ENCODE peak calls at places on chromosomes 11 and 22, in six cellular contexts. One of them, this sample, is unnamed.

GRCh38 chr11:55967914-55968313 is 1.8 kb downstream of the OR10AG1 start:
- DNase-seq in sigmoid colon: no peak
- DNase-seq in endothelial cell of umbilical vein: no peak
- DNase-seq in transverse colon: no peak
- DNase-seq in breast epithelium: no peak
- DNase-seq in upper lobe of left lung: no peak
- DNase-seq in this sample: no peak

GRCh38 chr11:2137202-2138071 is 1.8 kb downstream of the IGF2 start:
- DNase-seq in sigmoid colon: no peak
- DNase-seq in endothelial cell of umbilical vein: peak
- DNase-seq in transverse colon: peak
- DNase-seq in breast epithelium: peak
- DNase-seq in upper lobe of left lung: peak
- DNase-seq in this sample: no peak

GRCh38 chr11:4022669-4023068 is 71.9 kb upstream of the RRM1 start:
- DNase-seq in sigmoid colon: no peak
- DNase-seq in endothelial cell of umbilical vein: no peak
- DNase-seq in transverse colon: no peak
- DNase-seq in breast epithelium: no peak
- DNase-seq in upper lobe of left lung: no peak
- DNase-seq in this sample: no peak

GRCh38 chr11:17528181-17528691 is 16.0 kb downstream of the USH1C start:
- DNase-seq in sigmoid colon: no peak
- DNase-seq in endothelial cell of umbilical vein: peak
- DNase-seq in transverse colon: peak
- DNase-seq in breast epithelium: no peak
- DNase-seq in upper lobe of left lung: peak
- DNase-seq in this sample: peak

GRCh38 chr11:45147871-45148270 is 1.4 kb downstream of the PRDM11 start:
- DNase-seq in sigmoid colon: no peak
- DNase-seq in endothelial cell of umbilical vein: no peak
- DNase-seq in transverse colon: no peak
- DNase-seq in breast epithelium: no peak
- DNase-seq in upper lobe of left lung: no peak
- DNase-seq in this sample: no peak

GRCh38 chr11:24496728-24497396 is at the start of gene LUZP2:
- DNase-seq in sigmoid colon: no peak
- DNase-seq in endothelial cell of umbilical vein: peak
- DNase-seq in transverse colon: no peak
- DNase-seq in breast epithelium: no peak
- DNase-seq in upper lobe of left lung: peak
- DNase-seq in this sample: no peak

GRCh38 chr22:29073618-29074275 is 912 bp downstream of the KREMEN1 start:
- DNase-seq in sigmoid colon: no peak
- DNase-seq in endothelial cell of umbilical vein: no peak
- DNase-seq in transverse colon: peak
- DNase-seq in breast epithelium: peak
- DNase-seq in upper lobe of left lung: peak
- DNase-seq in this sample: no peak

GRCh38 chr11:76810151-76810853 is 27.1 kb downstream of the TSKU start:
- DNase-seq in sigmoid colon: no peak
- DNase-seq in endothelial cell of umbilical vein: peak
- DNase-seq in transverse colon: peak
- DNase-seq in breast epithelium: peak
- DNase-seq in upper lobe of left lung: no peak
- DNase-seq in this sample: no peak

GRCh38 chr22:42313204-42313603 is 42.8 kb upstream of the TCF20 start:
- DNase-seq in sigmoid colon: no peak
- DNase-seq in endothelial cell of umbilical vein: no peak
- DNase-seq in transverse colon: no peak
- DNase-seq in breast epithelium: no peak
- DNase-seq in upper lobe of left lung: no peak
- DNase-seq in this sample: no peak

GRCh38 chr11:74680703-74681531 is 50.3 kb downstream of the CHRDL2 start:
- DNase-seq in sigmoid colon: no peak
- DNase-seq in endothelial cell of umbilical vein: no peak
- DNase-seq in transverse colon: peak
- DNase-seq in breast epithelium: peak
- DNase-seq in upper lobe of left lung: no peak
- DNase-seq in this sample: no peak

GRCh38 chr22:25367756-25368155 is 148.3 kb downstream of the CRYBB2 start:
- DNase-seq in sigmoid colon: no peak
- DNase-seq in endothelial cell of umbilical vein: no peak
- DNase-seq in transverse colon: no peak
- DNase-seq in breast epithelium: no peak
- DNase-seq in upper lobe of left lung: no peak
- DNase-seq in this sample: no peak

GRCh38 chr11:690738-691633 is 4.0 kb downstream of the DEAF1 start:
- DNase-seq in sigmoid colon: no peak
- DNase-seq in endothelial cell of umbilical vein: peak
- DNase-seq in transverse colon: peak
- DNase-seq in breast epithelium: no peak
- DNase-seq in upper lobe of left lung: no peak
- DNase-seq in this sample: no peak

GRCh38 chr11:76598426-76598839 is 72.1 kb downstream of the LRRC32 start:
- DNase-seq in sigmoid colon: no peak
- DNase-seq in endothelial cell of umbilical vein: peak
- DNase-seq in transverse colon: no peak
- DNase-seq in breast epithelium: no peak
- DNase-seq in upper lobe of left lung: no peak
- DNase-seq in this sample: peak

GRCh38 chr11:64741393-64742086 is 2.4 kb downstream of the RASGRP2 start:
- DNase-seq in sigmoid colon: no peak
- DNase-seq in endothelial cell of umbilical vein: no peak
- DNase-seq in transverse colon: no peak
- DNase-seq in breast epithelium: no peak
- DNase-seq in upper lobe of left lung: peak
- DNase-seq in this sample: no peak

GRCh38 chr11:47376543-47377371 is 1.6 kb downstream of the SPI1 start:
- DNase-seq in sigmoid colon: no peak
- DNase-seq in endothelial cell of umbilical vein: no peak
- DNase-seq in transverse colon: peak
- DNase-seq in breast epithelium: no peak
- DNase-seq in upper lobe of left lung: peak
- DNase-seq in this sample: no peak
- TF ChIP-seq POLR2A in sigmoid colon: no peak
- TF ChIP-seq POLR2A in endothelial cell of umbilical vein: no peak
- TF ChIP-seq POLR2A in transverse colon: no peak
- TF ChIP-seq POLR2A in breast epithelium: no peak
- TF ChIP-seq POLR2A in upper lobe of left lung: no peak
- TF ChIP-seq POLR2A in this sample: peak

GRCh38 chr11:9210224-9210921 is 54.8 kb downstream of the DENND5A start:
- DNase-seq in sigmoid colon: no peak
- DNase-seq in endothelial cell of umbilical vein: no peak
- DNase-seq in transverse colon: no peak
- DNase-seq in breast epithelium: no peak
- DNase-seq in upper lobe of left lung: no peak
- DNase-seq in this sample: no peak

GRCh38 chr11:9207229-9207628 is 57.9 kb downstream of the DENND5A start:
- DNase-seq in sigmoid colon: no peak
- DNase-seq in endothelial cell of umbilical vein: no peak
- DNase-seq in transverse colon: no peak
- DNase-seq in breast epithelium: no peak
- DNase-seq in upper lobe of left lung: no peak
- DNase-seq in this sample: no peak

GRCh38 chr11:9210922-9211320 is 54.2 kb downstream of the DENND5A start:
- DNase-seq in sigmoid colon: no peak
- DNase-seq in endothelial cell of umbilical vein: no peak
- DNase-seq in transverse colon: no peak
- DNase-seq in breast epithelium: no peak
- DNase-seq in upper lobe of left lung: no peak
- DNase-seq in this sample: no peak

GRCh38 chr11:9211322-9211721 is 53.8 kb downstream of the DENND5A start:
- DNase-seq in sigmoid colon: no peak
- DNase-seq in endothelial cell of umbilical vein: no peak
- DNase-seq in transverse colon: no peak
- DNase-seq in breast epithelium: no peak
- DNase-seq in upper lobe of left lung: no peak
- DNase-seq in this sample: no peak

DNA sequence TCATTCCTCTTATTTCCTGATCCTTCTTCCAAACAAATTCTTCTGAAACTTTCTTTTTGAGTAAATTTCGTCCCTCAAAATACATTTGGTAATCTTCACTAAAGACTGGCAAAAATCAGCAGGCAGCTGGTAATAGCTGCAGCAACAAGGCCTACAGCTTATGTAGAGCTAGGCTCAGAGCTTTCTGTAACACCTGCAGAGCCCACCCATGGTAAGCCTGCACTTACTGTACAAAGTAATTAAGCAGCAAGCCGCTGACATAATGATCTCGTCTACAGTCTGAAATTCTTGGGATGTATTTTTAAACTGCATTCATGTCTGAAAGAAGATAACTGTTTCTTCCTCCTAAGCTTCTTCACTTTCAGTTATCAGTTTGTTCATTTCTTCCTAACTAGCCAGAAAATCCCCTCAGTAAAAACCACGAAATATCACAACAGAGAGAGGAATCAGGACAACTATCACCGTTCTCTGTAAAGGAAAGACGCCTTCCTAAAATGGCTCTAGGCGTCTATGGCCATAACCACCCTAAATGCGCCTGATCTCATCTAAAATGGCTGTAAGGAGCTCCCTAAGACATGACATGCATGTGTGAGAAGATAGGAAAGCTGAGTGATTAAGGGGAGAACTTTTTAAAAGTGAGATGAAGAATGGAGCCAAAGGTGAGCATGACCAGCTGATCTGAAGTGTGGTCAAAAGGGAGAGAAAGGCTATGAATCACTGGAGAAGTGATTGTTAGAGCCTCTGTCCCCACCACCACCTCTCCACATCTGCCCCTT is 56.2 kb downstream of the DENND5A start:
- DNase-seq in sigmoid colon: no peak
- DNase-seq in endothelial cell of umbilical vein: no peak
- DNase-seq in transverse colon: no peak
- DNase-seq in breast epithelium: no peak
- DNase-seq in upper lobe of left lung: no peak
- DNase-seq in this sample: no peak
- TF ChIP-seq POLR2AphosphoS5 in sigmoid colon: no peak
- TF ChIP-seq POLR2AphosphoS5 in endothelial cell of umbilical vein: no peak
- TF ChIP-seq POLR2AphosphoS5 in transverse colon: no peak
- TF ChIP-seq POLR2AphosphoS5 in breast epithelium: no peak
- TF ChIP-seq POLR2AphosphoS5 in upper lobe of left lung: no peak
- TF ChIP-seq POLR2AphosphoS5 in this sample: no peak

DNA sequence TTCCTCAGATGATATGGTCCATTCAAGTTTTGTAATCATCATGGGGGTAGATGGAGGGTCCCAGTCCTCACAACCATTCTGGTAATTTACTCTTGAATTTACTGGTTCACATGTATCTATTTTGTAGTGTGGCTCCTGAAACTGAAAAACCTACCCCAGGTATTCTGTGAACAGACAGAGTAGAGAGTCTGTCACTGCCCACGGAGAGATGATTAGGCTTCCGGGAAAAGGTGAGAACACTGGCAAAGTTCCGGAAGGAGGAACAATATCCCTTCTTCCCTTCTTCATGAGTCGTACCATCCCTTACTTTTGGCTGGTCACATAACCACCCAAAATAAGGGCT is 144.6 kb downstream of the MAML2 start:
- DNase-seq in sigmoid colon: no peak
- DNase-seq in endothelial cell of umbilical vein: no peak
- DNase-seq in transverse colon: no peak
- DNase-seq in breast epithelium: no peak
- DNase-seq in upper lobe of left lung: no peak
- DNase-seq in this sample: no peak
- TF ChIP-seq POLR2A in sigmoid colon: no peak
- TF ChIP-seq POLR2A in endothelial cell of umbilical vein: no peak
- TF ChIP-seq POLR2A in transverse colon: no peak
- TF ChIP-seq POLR2A in breast epithelium: no peak
- TF ChIP-seq POLR2A in upper lobe of left lung: no peak
- TF ChIP-seq POLR2A in this sample: no peak

DNA sequence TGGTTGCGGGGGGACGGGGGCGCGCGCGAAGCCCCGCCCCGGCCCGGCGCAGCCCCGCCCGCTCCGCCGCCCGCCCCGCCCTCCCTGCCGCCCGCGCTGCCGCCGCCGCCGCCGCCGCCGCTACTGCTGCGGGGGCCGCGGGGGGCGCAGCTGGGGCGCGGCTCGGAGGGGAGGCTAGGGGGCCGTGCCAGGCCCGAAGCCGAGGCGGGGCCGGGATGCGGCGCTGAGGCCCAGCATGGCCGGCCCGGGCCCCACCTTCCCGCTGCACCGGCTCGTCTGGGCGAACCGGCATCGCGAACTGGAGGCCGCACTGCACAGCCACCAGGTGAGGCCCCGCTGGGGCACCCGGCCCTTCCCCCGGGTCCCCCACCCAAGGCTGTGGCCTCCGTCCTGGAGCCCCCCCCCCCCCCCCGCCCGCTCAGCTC is at the start of gene ANKRD13D:
- DNase-seq in sigmoid colon: peak
- DNase-seq in endothelial cell of umbilical vein: no peak
- DNase-seq in transverse colon: no peak
- DNase-seq in breast epithelium: no peak
- DNase-seq in upper lobe of left lung: no peak
- DNase-seq in this sample: no peak
- TF ChIP-seq POLR2AphosphoS5 in sigmoid colon: no peak
- TF ChIP-seq POLR2AphosphoS5 in endothelial cell of umbilical vein: no peak
- TF ChIP-seq POLR2AphosphoS5 in transverse colon: no peak
- TF ChIP-seq POLR2AphosphoS5 in breast epithelium: no peak
- TF ChIP-seq POLR2AphosphoS5 in upper lobe of left lung: no peak
- TF ChIP-seq POLR2AphosphoS5 in this sample: no peak

GRCh38 chr11:110908401-110909106 is 196.3 kb upstream of the ARHGAP20 start:
- DNase-seq in sigmoid colon: no peak
- DNase-seq in endothelial cell of umbilical vein: no peak
- DNase-seq in transverse colon: no peak
- DNase-seq in breast epithelium: no peak
- DNase-seq in upper lobe of left lung: no peak
- DNase-seq in this sample: no peak
- TF ChIP-seq POLR2A in sigmoid colon: no peak
- TF ChIP-seq POLR2A in endothelial cell of umbilical vein: no peak
- TF ChIP-seq POLR2A in transverse colon: no peak
- TF ChIP-seq POLR2A in breast epithelium: no peak
- TF ChIP-seq POLR2A in upper lobe of left lung: no peak
- TF ChIP-seq POLR2A in this sample: no peak